ENCODE peak calls at places on chromosomes 7 and 10, in nine cellular contexts. L is astrocyte; X is Caco-2; B is T-cell; J is SW 1271; T is hypothalamus; D is LoVo; N is CD4-positive, alpha-beta memory T cell; P is EL. F is an unnamed sample.

GRCh38 chr10:6665847-6666246 is 85.8 kb upstream of the PRKCQ start:
- DNase-seq in X (no peak), B (peak; percentile 31), N (peak; percentile 72), D (no peak), P (no peak), T (no peak), L (no peak), J (no peak), F (no peak)

GRCh38 chr10:119478111-119479047 is 64.1 kb downstream of the RGS10 start:
- DNase-seq in D (no peak), P (no peak), T (no peak), X (no peak), N (peak; percentile 48), B (no peak), L (no peak), J (no peak), F (no peak)

GRCh38 chr10:132957981-132958885 is 15.9 kb upstream of the CFAP46 start:
- DNase-seq in D (no peak), J (no peak), P (no peak), T (no peak), N (no peak), B (no peak), X (no peak), L (no peak), F (no peak)

GRCh38 chr10:74118794-74119193 is 31.8 kb downstream of the AP3M1 start:
- DNase-seq in B (no peak), D (peak; percentile 24), T (no peak), N (no peak), L (no peak), J (peak; percentile 25), P (peak; percentile 28), X (no peak), F (no peak)

GRCh38 chr10:97321032-97321806 is 2.1 kb downstream of the FRAT1 start:
- DNase-seq in B (peak; percentile 20), X (no peak), N (no peak), P (no peak), L (no peak), J (no peak), T (peak; percentile 87), D (no peak), F (no peak)

GRCh38 chr10:125811251-125811650 is 11.8 kb downstream of the UROS start:
- DNase-seq in B (no peak), P (no peak), J (no peak), T (peak; percentile 31), L (no peak), X (no peak), N (no peak), D (no peak), F (no peak)

GRCh38 chr10:119209050-119209735 is 1.8 kb downstream of the GRK5 start:
- DNase-seq in T (peak; percentile 57), P (peak; percentile 71), J (peak; percentile 45), L (peak; percentile 39), X (peak; percentile 68), D (peak; percentile 45), N (peak; percentile 83), B (peak; percentile 53), F (no peak)

GRCh38 chr10:114271779-114272167 is 32.7 kb downstream of the VWA2 start:
- DNase-seq in X (no peak), N (no peak), L (peak; percentile 98), P (peak; percentile 95), J (peak; percentile 69), D (peak; percentile 51), B (no peak), T (no peak), F (no peak)

GRCh38 chr10:6020806-6021205 is 41.4 kb downstream of the IL2RA start:
- DNase-seq in N (no peak), T (no peak), B (no peak), P (no peak), L (no peak), D (no peak), J (no peak), X (no peak), F (no peak)

GRCh38 chr10:63723320-63723719 is 202.1 kb downstream of the REEP3 start:
- DNase-seq in T (no peak), D (no peak), L (no peak), P (no peak), J (no peak), B (no peak), X (no peak), N (no peak), F (no peak)

GRCh38 chr7:156816943-156817572 is 75.9 kb downstream of the LMBR1 start:
- DNase-seq in T (no peak), B (no peak), D (no peak), X (no peak), P (no peak), L (no peak), N (no peak), J (peak; percentile 32), F (no peak)

GRCh38 chr7:107678110-107678753 is 17.6 kb downstream of the SLC26A4 start:
- DNase-seq in D (no peak), B (no peak), J (no peak), X (no peak), L (no peak), P (no peak), T (no peak), N (no peak), F (no peak)

GRCh38 chr10:3775671-3776551 is 9.1 kb downstream of the KLF6 start:
- DNase-seq in T (no peak), X (no peak), B (peak; percentile 41), L (peak; percentile 66), J (peak; percentile 45), N (peak; percentile 76), P (peak; percentile 79), D (no peak), F (no peak)

GRCh38 chr7:25386311-25386744 is 158.0 kb upstream of the NPVF start:
- DNase-seq in X (no peak), L (no peak), D (no peak), B (no peak), N (no peak), J (no peak), T (peak; percentile 43), P (no peak), F (no peak)

GRCh38 chr7:24587853-24588252 is 14.6 kb downstream of the PALS2 start:
- DNase-seq in P (peak; percentile 9), X (peak; percentile 59), L (no peak), T (no peak), D (peak; percentile 5), N (peak; percentile 59), J (peak; percentile 5), B (peak; percentile 65), F (no peak)

GRCh38 chr7:3027005-3027404 is 16.7 kb downstream of the CARD11 start:
- DNase-seq in X (no peak), D (no peak), L (no peak), B (no peak), J (no peak), N (no peak), P (no peak), T (no peak), F (no peak)

GRCh38 chr10:43258032-43258921 is 8.6 kb downstream of the RASGEF1A start:
- DNase-seq in D (no peak), J (no peak), X (no peak), T (no peak), N (no peak), P (no peak), L (no peak), B (no peak), F (no peak)

GRCh38 chr10:110228066-110228465 is 20.7 kb downstream of the MXI1 start:
- DNase-seq in T (no peak), B (no peak), P (no peak), L (no peak), N (no peak), X (no peak), J (no peak), D (no peak), F (no peak)

GRCh38 chr10:24622781-24623301 is 100.8 kb downstream of the ARHGAP21 start:
- DNase-seq in L (peak; percentile 37), B (peak; percentile 46), D (no peak), T (peak; percentile 55), P (no peak), J (no peak), X (no peak), N (peak; percentile 49), F (no peak)

GRCh38 chr10:4334853-4335252 is 491.2 kb upstream of the AKR1E2 start:
- DNase-seq in D (no peak), B (no peak), P (no peak), J (no peak), X (no peak), T (no peak), N (no peak), L (peak; percentile 20), F (no peak)

GRCh38 chr7:42456756-42457276 is 219.8 kb upstream of the GLI3 start:
- DNase-seq in N (no peak), B (no peak), D (no peak), J (no peak), P (no peak), L (no peak), X (no peak), T (no peak), F (no peak)

GRCh38 chr7:95596183-95597135 is at the start of gene PDK4:
- DNase-seq in X (peak; percentile 47), P (peak; percentile 51), T (peak; percentile 97), B (no peak), L (peak; percentile 19), J (no peak), N (no peak), D (peak; percentile 91), F (no peak)

GRCh38 chr7:40882071-40882658 is 747.4 kb downstream of the SUGCT start:
- DNase-seq in P (no peak), L (no peak), J (no peak), N (no peak), B (no peak), D (peak; percentile 57), T (no peak), X (no peak), F (no peak)

GRCh38 chr10:71525102-71525501 is 128.4 kb downstream of the CDH23 start:
- DNase-seq in T (no peak), B (no peak), X (no peak), P (no peak), L (no peak), J (no peak), N (no peak), D (no peak), F (no peak)

GRCh38 chr10:110074986-110075664 is 67.3 kb downstream of the ADD3 start:
- DNase-seq in J (no peak), D (no peak), L (peak; percentile 80), P (peak; percentile 77), N (no peak), T (peak; percentile 50), X (no peak), B (no peak), F (no peak)

GRCh38 chr10:119301397-119301796 is 94.0 kb downstream of the GRK5 start:
- DNase-seq in N (peak; percentile 77), P (peak; percentile 12), L (no peak), B (peak; percentile 55), J (no peak), D (no peak), T (no peak), X (no peak), F (no peak)

GRCh38 chr10:70985824-70986336 is 97.5 kb upstream of the PCBD1 start:
- DNase-seq in D (no peak), T (no peak), B (no peak), L (no peak), J (no peak), P (no peak), X (peak; percentile 74), N (no peak), F (no peak)

GRCh38 chr7:108109216-108109908 is 20.8 kb downstream of the LAMB4 start:
- DNase-seq in L (no peak), T (no peak), P (no peak), B (no peak), N (no peak), J (no peak), D (peak; percentile 19), X (no peak), F (no peak)

GRCh38 chr10:46544989-46545791 is 11.3 kb downstream of the GPRIN2 start:
- DNase-seq in N (peak; percentile 15), X (peak; percentile 66), L (no peak), T (no peak), P (peak; percentile 61), J (no peak), D (peak; percentile 25), B (no peak), F (no peak)

F was measured in LNCaP clone FGC.